ENCODE peak calls at places on chromosomes 3 and 15, in five cellular contexts. A, Z, K, X and F are unnamed samples.
A peak's percentile ranks its signal among the peaks of the same experiment; 100 is the strongest.

GRCh38 chr15:88982304-88982945 is 69.2 kb upstream of the MFGE8 start:
- DNase-seq in A (peak; percentile 8), Z (peak; percentile 55), K (peak; percentile 62), X (no peak), F (no peak)

GRCh38 chr15:50906954-50907865 is 1.3 kb upstream of the AP4E1 start:
- DNase-seq in A (no peak), Z (no peak), K (no peak), X (no peak), F (no peak)

GRCh38 chr3:160395297-160395696 is 3.7 kb downstream of the IFT80 start:
- DNase-seq in A (peak; percentile 28), Z (no peak), K (no peak), X (no peak), F (no peak)

GRCh38 chr15:89136084-89136806 is 48.0 kb downstream of the ABHD2 start:
- DNase-seq in A (no peak), Z (no peak), K (no peak), X (no peak), F (no peak)

GRCh38 chr3:127951276-127951675 is 36.2 kb downstream of the KBTBD12 start:
- DNase-seq in A (no peak), Z (no peak), K (no peak), X (no peak), F (no peak)

GRCh38 chr3:58180099-58180880 is 30.5 kb downstream of the DNASE1L3 start:
- DNase-seq in A (no peak), Z (no peak), K (no peak), X (no peak), F (no peak)

GRCh38 chr3:167102071-167102470 is 278.0 kb downstream of the ZBBX start:
- DNase-seq in A (no peak), Z (no peak), K (no peak), X (no peak), F (no peak)

GRCh38 chr15:73150831-73151230 is 98.6 kb downstream of the NEO1 start:
- DNase-seq in A (no peak), Z (no peak), K (no peak), X (no peak), F (no peak)

GRCh38 chr15:48754011-48754410 is 56.9 kb downstream of the CEP152 start:
- DNase-seq in A (no peak), Z (no peak), K (no peak), X (no peak), F (no peak)

GRCh38 chr3:142281474-142281873 is 56.1 kb upstream of the GK5 start:
- DNase-seq in A (no peak), Z (no peak), K (no peak), X (no peak), F (no peak)

GRCh38 chr3:123025642-123026521 is 1.7 kb downstream of the SEMA5B start:
- DNase-seq in A (peak; percentile 58), Z (no peak), K (peak; percentile 27), X (no peak), F (no peak)

DNA sequence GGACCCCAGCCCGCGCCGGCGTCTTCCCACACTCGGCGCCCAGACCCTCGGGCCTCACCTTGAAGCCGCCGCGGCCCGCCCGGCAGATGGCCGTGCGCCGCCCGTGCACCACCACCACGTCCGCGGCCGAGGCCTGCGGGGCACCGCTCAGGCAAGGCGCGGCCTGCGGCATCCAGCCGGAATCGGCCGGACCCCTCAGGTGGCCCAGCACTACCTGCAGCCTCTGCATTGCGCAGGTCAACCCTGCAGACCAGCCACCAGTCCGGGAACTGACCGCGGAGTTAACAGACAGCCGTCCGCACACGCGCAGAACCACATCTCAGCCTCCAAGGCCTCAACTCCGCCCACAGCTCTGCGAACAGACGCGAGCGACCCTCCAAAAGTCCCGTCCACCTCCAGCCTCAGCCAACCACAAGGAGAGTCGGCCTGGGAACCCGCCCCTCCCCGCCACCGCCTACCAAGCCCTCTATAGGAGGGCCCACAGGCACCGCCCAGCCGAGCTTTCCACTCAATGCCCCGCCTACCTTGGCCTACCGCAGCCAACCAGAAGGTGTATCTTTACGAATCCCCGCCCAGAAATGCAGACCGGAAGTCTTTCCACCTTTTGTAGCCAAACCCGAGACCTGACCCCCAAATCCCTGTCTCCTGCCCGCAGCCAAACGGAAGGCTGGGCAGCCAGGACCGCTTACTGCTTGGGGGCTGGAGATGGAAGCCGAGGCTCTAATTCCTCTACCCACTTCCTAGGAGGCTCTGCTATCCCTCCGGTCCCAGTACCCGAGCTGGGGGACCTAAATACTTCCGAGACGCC is at the start of gene ACAA1:
- DNase-seq in A (peak; percentile 100), Z (peak; percentile 99), K (peak; percentile 99), X (peak; percentile 100), F (peak; percentile 100)
- H3K4me1 ChIP-seq in A (peaks cover 43% of the 10 kb centered on the region), Z (peaks cover 62% of the 10 kb centered on the region), K (no peaks in the 10 kb centered on the region), X (peaks cover 54% of the 10 kb centered on the region), F (peaks cover 10% of the 10 kb centered on the region)

GRCh38 chr3:9387322-9387655 is 10.1 kb upstream of the SETD5 start:
- DNase-seq in A (no peak), Z (no peak), K (no peak), X (no peak), F (no peak)

GRCh38 chr3:9388142-9388541 is 9.3 kb upstream of the SETD5 start:
- DNase-seq in A (no peak), Z (no peak), K (no peak), X (no peak), F (no peak)

GRCh38 chr3:9386501-9387321 is 10.7 kb upstream of the SETD5 start:
- DNase-seq in A (no peak), Z (no peak), K (no peak), X (no peak), F (no peak)

GRCh38 chr3:9390265-9390888 is 7.0 kb upstream of the SETD5 start:
- DNase-seq in A (no peak), Z (no peak), K (no peak), X (no peak), F (no peak)

DNA sequence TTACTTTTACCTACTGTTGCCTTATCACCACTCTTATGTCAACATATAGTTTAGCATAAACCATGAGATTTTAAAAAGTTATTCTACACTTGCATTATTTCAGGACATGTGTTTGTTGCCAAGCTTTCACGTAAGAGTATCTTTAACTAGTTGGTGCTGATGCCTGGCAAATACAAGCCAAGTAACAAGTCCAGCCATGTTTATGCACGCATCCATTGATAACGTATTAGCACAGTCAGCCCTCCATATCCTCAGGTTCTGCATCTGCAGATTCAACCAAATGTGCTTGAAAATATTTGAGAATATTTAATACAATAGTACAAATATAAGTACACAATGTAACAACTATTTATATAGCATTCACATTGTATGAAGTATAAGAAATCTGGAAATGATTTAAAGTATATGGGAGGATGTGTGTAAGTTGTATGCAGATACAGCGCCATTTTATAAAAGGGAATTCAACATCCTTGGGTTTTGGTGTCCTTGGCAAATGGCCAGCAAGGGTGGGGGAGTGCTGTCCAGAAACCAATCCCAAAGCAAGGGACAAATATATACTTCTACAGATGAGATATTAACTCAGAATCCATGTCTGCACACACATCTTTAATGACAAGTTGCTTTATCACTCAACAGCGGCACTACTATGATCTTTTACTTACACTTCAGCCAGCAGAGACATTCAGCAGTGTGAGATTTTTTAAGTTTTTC is 8.7 kb upstream of the SETD5 start:
- DNase-seq in A (no peak), Z (no peak), K (no peak), X (no peak), F (no peak)
- TF ChIP-seq POLR2A in A (no peak), Z (no peak), K (no peak), X (no peak), F (no peak)

DNA sequence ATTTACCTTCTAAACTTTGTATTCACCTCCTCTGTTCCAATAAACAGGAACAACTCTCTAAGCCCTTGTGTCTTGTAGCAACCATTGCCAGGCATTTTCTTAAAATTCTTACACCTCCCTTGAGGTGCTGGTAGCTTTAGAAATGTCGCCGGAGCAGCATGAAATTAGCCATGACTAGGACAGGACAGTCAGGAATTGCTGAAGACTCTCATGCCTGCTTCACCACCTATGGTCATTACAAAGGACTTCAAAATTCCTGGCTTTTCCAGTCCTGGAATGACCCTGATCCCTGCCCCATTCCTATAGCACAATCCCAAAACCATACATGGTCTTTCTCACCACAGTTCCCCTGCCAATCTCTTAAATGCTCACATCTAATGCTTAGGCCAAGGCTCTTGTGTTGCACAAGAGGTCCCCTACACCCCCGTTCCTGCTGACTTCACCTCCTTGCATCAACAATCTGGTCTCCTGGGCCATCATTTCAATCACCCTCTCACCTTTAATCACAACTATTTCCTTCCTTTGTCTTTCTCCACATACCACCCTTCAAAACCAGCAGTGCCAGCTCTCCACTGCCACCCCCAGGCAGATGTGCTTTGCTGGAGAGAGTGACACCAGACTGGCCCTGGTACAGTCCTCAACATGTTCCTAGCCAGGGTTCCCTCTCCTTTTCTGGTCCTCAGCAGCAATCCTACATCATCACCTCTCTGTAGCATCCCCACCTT is 113.2 kb upstream of the TJP1 start:
- DNase-seq in A (peak; percentile 27), Z (no peak), K (no peak), X (no peak), F (no peak)
- H3K4me1 ChIP-seq in A (no peaks in the 10 kb centered on the region), Z (peaks cover 6% of the 10 kb centered on the region), K (no peaks in the 10 kb centered on the region), X (no peaks in the 10 kb centered on the region), F (no peaks in the 10 kb centered on the region)

GRCh38 chr3:172138031-172138538 is 98.7 kb downstream of the FNDC3B start:
- DNase-seq in A (no peak), Z (no peak), K (no peak), X (no peak), F (peak; percentile 77)
- TF ChIP-seq POLR2A in A (no peak), Z (no peak), K (no peak), X (no peak), F (no peak)

DNA sequence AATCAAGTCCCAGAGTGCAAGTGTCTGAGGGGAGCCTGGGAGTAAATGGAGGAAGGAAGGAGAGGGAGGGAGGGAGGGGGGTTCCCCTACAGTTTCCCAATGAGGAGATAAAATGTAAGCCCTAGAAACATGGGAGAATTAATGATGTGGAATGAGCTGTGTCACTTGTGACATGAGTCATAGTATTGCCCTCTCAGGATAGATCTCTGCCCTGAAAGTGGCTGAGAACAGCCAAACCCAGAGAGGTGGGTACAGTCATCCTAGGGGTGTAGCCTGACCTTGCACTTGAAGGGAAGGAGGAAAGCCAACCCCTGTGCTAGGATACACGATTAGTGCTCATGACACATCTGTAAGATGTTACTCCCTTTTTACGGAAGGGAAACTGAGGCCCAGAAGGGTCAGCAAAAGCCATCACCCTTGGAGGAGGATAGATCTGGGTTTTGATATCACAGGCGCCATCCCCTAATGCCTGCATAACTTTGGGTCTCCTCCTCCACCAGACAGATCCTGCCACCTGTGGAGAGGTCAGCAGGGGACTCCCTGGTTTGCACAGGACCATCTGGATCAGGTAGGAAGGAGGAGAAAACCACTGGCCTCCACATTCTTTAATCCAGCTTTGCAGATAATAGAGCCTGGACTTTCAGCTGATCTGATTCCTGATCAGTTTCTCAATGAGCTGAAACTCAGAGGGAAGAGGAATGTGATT is 23.1 kb upstream of the USP3 start:
- DNase-seq in A (no peak), Z (no peak), K (no peak), X (no peak), F (no peak)
- H3K4me1 ChIP-seq in A (no peaks in the 10 kb centered on the region), Z (peaks cover 52% of the 10 kb centered on the region), K (no peaks in the 10 kb centered on the region), X (peaks cover 13% of the 10 kb centered on the region), F (no peaks in the 10 kb centered on the region)